ENCODE peak calls at places on chromosomes 12 and 14, in eight cellular contexts. L is endothelial cell, V is GM10248, M is B cell, R is heart left ventricle, Y is Calu3, T is PC-3, J is WTC11. C is an unnamed sample.

GRCh38 chr12:89351489-89352241 is 636 bp downstream of the DUSP6 start:
- DNase-seq in L (peak; percentile 36), V (peak; percentile 42), M (peak; percentile 71), R (peak; percentile 43), Y (peak; percentile 39), T (no peak), J (peak; percentile 37), C (peak; percentile 34)

GRCh38 chr14:23154876-23155587 is 28.4 kb downstream of the SLC7A8 start:
- DNase-seq in L (peak; percentile 29), V (no peak), M (no peak), R (peak; percentile 91), Y (no peak), T (peak; percentile 33), J (peak; percentile 44), C (no peak)

GRCh38 chr14:24238527-24239037 is 3.8 kb downstream of the TINF2 start:
- DNase-seq in L (no peak), V (no peak), M (no peak), R (no peak), Y (no peak), T (no peak), J (no peak), C (no peak)

GRCh38 chr12:46832084-46832704 is 6.4 kb upstream of the SLC38A4 start:
- DNase-seq in L (no peak), V (no peak), M (no peak), R (no peak), Y (no peak), T (no peak), J (peak; percentile 67), C (no peak)

GRCh38 chr12:1429980-1430379 is 164.4 kb downstream of the FBXL14 start:
- DNase-seq in L (no peak), V (no peak), M (no peak), R (no peak), Y (no peak), T (peak; percentile 56), J (no peak), C (no peak)

GRCh38 chr12:68336754-68337343 is 4.7 kb upstream of the MDM1 start:
- DNase-seq in L (no peak), V (no peak), M (no peak), R (no peak), Y (no peak), T (peak; percentile 88), J (no peak), C (no peak)

GRCh38 chr12:105324704-105325103 is 5.8 kb upstream of the C12orf75 start:
- DNase-seq in L (no peak), V (no peak), M (no peak), R (no peak), Y (no peak), T (no peak), J (no peak), C (no peak)

GRCh38 chr12:108204117-108204516 is 75.0 kb downstream of the WSCD2 start:
- DNase-seq in L (no peak), V (no peak), M (no peak), R (no peak), Y (no peak), T (no peak), J (no peak), C (no peak)

GRCh38 chr12:121579981-121580868 is 598 bp downstream of the KDM2B start:
- DNase-seq in L (peak; percentile 69), V (peak; percentile 71), M (peak; percentile 77), R (peak; percentile 69), Y (peak; percentile 57), T (peak; percentile 63), J (peak; percentile 81), C (peak; percentile 44)

GRCh38 chr14:30864934-30865333 is 9.4 kb upstream of the COCH start:
- DNase-seq in L (no peak), V (no peak), M (no peak), R (no peak), Y (no peak), T (no peak), J (no peak), C (no peak)

DNA sequence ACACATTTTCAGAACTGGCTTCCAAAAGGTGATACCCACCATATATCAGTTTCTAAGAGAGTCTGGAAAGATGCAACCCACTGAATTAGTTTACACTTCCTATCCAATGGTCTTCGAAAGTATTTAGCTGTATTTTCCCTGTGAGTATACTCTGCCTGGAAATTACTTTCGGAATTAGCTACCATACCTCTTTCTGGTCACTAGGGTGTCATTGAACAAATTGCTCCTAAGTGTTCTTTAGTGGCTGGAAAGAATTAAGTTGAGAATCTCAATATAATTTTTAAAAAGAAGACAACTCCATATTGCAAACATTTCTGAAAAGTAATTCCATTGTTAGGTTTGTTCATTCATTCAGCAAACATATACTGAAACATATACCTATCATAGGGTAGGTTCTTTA is 283.1 kb upstream of the SSTR1 start:
- DNase-seq in L (no peak), V (no peak), M (no peak), R (no peak), Y (no peak), T (no peak), J (no peak), C (no peak)
- TF ChIP-seq CTCF in L (peak; percentile 54), V (no peak), M (no peak), R (no peak), Y (no peak), T (no peak), J (no peak), C (no peak)

GRCh38 chr12:98644433-98644711 is 216 bp downstream of the IKBIP start:
- DNase-seq in L (peak; percentile 69), V (no peak), M (no peak), R (no peak), Y (no peak), T (no peak), J (peak; percentile 49), C (peak; percentile 52)

GRCh38 chr12:98645572-98646067 is 530 bp downstream of the APAF1 start:
- DNase-seq in L (no peak), V (peak; percentile 24), M (no peak), R (peak; percentile 33), Y (peak; percentile 40), T (peak; percentile 18), J (peak; percentile 21), C (no peak)

GRCh38 chr12:98639526-98639925 is 5.1 kb downstream of the IKBIP start:
- DNase-seq in L (no peak), V (no peak), M (no peak), R (no peak), Y (no peak), T (no peak), J (no peak), C (no peak)

GRCh38 chr12:98646165-98646764 is 1.2 kb downstream of the APAF1 start:
- DNase-seq in L (no peak), V (no peak), M (peak; percentile 1), R (no peak), Y (no peak), T (peak; percentile 40), J (no peak), C (no peak)

DNA sequence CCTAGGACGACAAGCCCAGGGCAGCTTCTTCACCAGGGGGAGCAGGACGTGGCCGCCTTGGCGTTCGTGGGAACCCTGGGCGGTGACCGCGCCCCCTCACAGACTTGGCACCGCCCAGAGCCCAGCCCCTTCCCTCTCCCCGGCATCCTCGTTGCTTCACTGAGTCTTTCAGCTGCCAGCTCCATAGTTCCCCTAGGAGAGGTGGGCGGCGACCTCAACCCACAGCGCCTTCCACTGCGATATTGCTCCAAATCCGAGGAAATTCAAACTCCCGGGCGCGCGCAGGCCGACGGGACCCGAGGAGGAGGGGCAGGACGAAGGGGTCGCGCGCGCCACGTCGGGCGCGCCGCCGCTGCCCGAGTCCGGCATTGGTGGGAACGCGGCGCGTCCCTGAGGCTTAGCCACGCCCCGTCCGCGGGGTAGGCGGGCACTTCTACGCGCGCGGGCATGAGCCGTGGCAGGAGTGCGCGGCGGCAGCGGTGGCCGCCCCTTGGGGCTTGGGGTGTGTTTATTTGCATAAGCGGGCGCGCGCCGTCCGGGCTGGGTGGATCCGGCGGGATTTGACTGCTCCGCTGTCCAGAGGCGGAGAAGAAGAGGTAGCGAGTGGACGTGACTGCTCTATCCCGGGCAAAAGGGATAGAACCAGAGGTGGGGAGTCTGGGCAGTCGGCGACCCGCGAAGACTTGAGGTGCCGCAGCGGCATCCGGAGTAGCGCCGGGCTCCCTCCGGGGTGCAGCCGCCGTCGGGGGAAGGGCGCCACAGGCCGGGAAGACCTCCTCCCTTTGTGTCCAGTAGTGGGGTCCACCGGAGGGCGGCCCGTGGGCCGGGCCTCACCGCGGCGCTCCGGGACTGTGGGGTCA is at the start of the genes APAF1 and IKBIP:
- DNase-seq in L (peak; percentile 99), V (peak; percentile 97), M (peak; percentile 99), R (peak; percentile 97), Y (peak; percentile 99), T (peak; percentile 97), J (peak; percentile 97), C (peak; percentile 97)
- TF ChIP-seq CTCF in L (no peak), V (no peak), M (peak; percentile 1), R (no peak), Y (no peak), T (no peak), J (no peak), C (no peak)

DNA sequence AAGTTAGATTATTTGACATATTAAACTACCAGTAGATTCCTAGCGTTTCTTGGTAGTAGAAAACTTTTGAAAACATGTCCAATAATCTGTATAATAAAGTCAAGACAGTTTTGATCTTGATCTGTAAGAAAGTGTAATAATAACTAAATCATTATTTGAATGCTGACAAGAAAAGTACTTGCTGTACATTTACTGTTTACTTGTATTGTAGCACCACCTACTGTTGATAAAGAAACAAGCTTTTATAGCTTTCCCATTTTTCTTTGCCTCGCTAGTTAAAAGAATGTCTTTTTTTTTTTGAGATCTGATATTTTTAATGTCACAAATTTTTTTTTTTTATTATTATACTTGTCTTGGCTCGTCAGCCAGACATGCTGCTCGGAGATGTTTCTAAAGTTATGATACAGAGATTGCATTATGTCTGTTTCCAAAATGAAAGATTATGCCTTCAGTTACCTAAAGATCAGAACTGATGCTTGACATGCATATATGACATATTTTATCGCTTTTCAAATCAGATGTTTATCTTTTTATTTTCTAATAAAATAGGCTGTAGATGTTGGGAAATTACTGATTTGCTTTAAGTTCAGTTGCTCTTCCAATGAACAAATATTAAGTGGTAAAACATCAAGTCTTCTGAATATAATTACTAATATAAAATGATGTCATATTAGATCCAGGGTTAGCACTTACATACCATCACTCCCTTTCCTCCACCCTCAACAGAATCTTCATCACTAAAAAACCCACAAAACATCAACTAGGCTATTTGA is 140.5 kb downstream of the AKAP6 start:
- DNase-seq in L (no peak), V (peak; percentile 22), M (peak; percentile 24), R (no peak), Y (no peak), T (peak; percentile 67), J (no peak), C (no peak)
- TF ChIP-seq CTCF in L (peak; percentile 34), V (peak; percentile 56), M (peak; percentile 22), R (peak; percentile 64), Y (no peak), T (peak; percentile 79), J (no peak), C (peak; percentile 70)

DNA sequence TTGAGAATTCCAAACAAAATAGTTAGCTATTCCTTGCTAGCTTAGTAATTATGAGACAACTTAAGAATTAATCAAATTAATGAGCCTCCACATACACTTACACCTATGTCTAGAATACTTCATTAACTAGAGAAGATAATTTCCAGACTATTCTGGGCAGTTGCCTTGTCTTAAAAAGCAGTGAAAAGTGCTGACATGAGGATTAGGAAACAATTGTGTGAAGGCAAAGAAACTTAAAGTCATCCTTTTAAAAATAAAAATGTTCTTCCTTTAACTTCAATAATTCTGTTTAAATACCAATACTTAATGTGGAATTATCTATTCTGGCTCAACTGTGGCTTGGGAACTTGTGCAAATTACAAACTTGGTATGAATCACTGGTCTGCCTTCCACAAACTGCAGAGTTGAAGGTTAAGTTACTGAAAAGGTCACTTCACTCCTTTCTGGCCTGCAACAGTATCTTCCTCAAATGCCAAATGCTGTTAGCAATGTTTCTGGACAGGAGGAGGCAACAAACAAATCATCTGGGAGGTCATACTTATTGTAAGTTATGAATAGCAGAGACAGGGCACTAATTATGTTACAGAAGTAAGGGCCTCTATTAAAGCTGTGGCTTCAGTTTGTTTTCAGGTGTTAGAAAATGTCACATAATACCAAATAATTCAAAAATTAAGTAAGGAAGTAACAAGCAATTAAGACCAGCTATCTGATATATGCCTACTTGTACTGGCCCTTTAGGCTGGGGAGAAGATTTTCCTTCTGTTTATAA is 19.2 kb downstream of the PPTC7 start:
- DNase-seq in L (no peak), V (no peak), M (no peak), R (no peak), Y (no peak), T (peak; percentile 19), J (no peak), C (no peak)
- TF ChIP-seq CTCF in L (no peak), V (no peak), M (no peak), R (no peak), Y (no peak), T (no peak), J (no peak), C (no peak)